ENCODE peak calls at places on chromosomes 11 and 22, in eight cellular contexts. J is RWPE2, P is pancreas, R is right atrium auricular region, W is A673, N is heart right ventricle, X is A549, U is mucosa of descending colon. G is an unnamed sample. For H3K9me3, the result is how much of the 10 kb centered on the place peaks cover.

GRCh38 chr11:99505319-99505718 is 484.6 kb downstream of the CNTN5 start:
- DNase-seq in J (no peak), P (no peak), R (no peak), W (no peak), N (no peak), X (no peak), U (no peak), G (no peak)

GRCh38 chr11:67455054-67455453 is at the start of gene CABP4:
- DNase-seq in J (no peak), P (no peak), R (no peak), W (no peak), N (no peak), X (no peak), U (no peak), G (no peak)

GRCh38 chr11:130144129-130144528 is 15.5 kb upstream of the ST14 start:
- DNase-seq in J (peak), P (no peak), R (no peak), W (no peak), N (no peak), X (no peak), U (no peak), G (peak)

GRCh38 chr22:25153961-25154685 is 45.5 kb upstream of the CRYBB3 start:
- DNase-seq in J (peak), P (peak), R (peak), W (peak), N (peak), X (no peak), U (peak), G (no peak)

GRCh38 chr11:106159846-106160245 is 82.4 kb downstream of the AASDHPPT start:
- DNase-seq in J (no peak), P (no peak), R (no peak), W (no peak), N (no peak), X (no peak), U (no peak), G (no peak)

GRCh38 chr11:7892751-7893356 is 38.2 kb downstream of the OR10A6 start:
- DNase-seq in J (no peak), P (no peak), R (no peak), W (peak), N (no peak), X (peak), U (no peak), G (no peak)

GRCh38 chr11:44550123-44550522 is 15.3 kb upstream of the CD82 start:
- DNase-seq in J (no peak), P (no peak), R (no peak), W (no peak), N (no peak), X (no peak), U (no peak), G (no peak)

GRCh38 chr11:66687831-66688281 is 10.2 kb upstream of the RBM4B start:
- DNase-seq in J (no peak), P (no peak), R (no peak), W (no peak), N (no peak), X (no peak), U (no peak), G (no peak)

GRCh38 chr22:45204751-45205623 is 35.7 kb downstream of the KIAA0930 start:
- DNase-seq in J (no peak), P (no peak), R (no peak), W (no peak), N (no peak), X (no peak), U (no peak), G (no peak)

GRCh38 chr11:99066609-99067008 is 45.9 kb downstream of the CNTN5 start:
- DNase-seq in J (no peak), P (no peak), R (no peak), W (peak), N (no peak), X (no peak), U (no peak), G (no peak)

GRCh38 chr11:121520243-121521144 is 67.7 kb upstream of the SORL1-AS1 start:
- DNase-seq in J (no peak), P (no peak), R (peak), W (no peak), N (no peak), X (no peak), U (no peak), G (no peak)

GRCh38 chr11:70912226-70912840 is 340.0 kb downstream of the SHANK2 start:
- DNase-seq in J (no peak), P (no peak), R (no peak), W (no peak), N (no peak), X (no peak), U (no peak), G (no peak)

GRCh38 chr22:42800731-42801536 is 56.1 kb downstream of the ARFGAP3 start:
- DNase-seq in J (no peak), P (no peak), R (no peak), W (no peak), N (no peak), X (no peak), U (no peak), G (no peak)

GRCh38 chr22:22866381-22867111 is 21.1 kb upstream of the IGLL5 start:
- DNase-seq in J (no peak), P (no peak), R (peak), W (no peak), N (no peak), X (no peak), U (no peak), G (no peak)

GRCh38 chr22:22871536-22872278 is 15.9 kb upstream of the IGLL5 start:
- DNase-seq in J (no peak), P (no peak), R (peak), W (no peak), N (no peak), X (no peak), U (no peak), G (no peak)

GRCh38 chr22:22872722-22873708 is 14.6 kb upstream of the IGLL5 start:
- DNase-seq in J (no peak), P (no peak), R (no peak), W (no peak), N (no peak), X (no peak), U (no peak), G (no peak)

GRCh38 chr22:22867996-22868715 is 19.5 kb upstream of the IGLL5 start:
- DNase-seq in J (no peak), P (no peak), R (peak), W (no peak), N (no peak), X (no peak), U (no peak), G (no peak)

GRCh38 chr22:22870577-22871398 is 16.8 kb upstream of the IGLL5 start:
- DNase-seq in J (no peak), P (no peak), R (no peak), W (no peak), N (no peak), X (no peak), U (no peak), G (no peak)
- TF ChIP-seq CTCF in J (no peak), P (no peak), R (no peak), W (peak), N (no peak), X (no peak), U (no peak), G (peak)

GRCh38 chr11:27696961-27697360 is 3.3 kb downstream of the BDNF start:
- DNase-seq in J (no peak), P (no peak), R (no peak), W (no peak), N (no peak), X (no peak), U (no peak), G (no peak)
- H3K4me3 ChIP-seq in J (no peak), P (no peak), R (no peak), W (no peak), N (no peak), X (peak), U (no peak), G (no peak)

GRCh38 chr22:47197735-47198500 is 435.5 kb downstream of the TBC1D22A start:
- DNase-seq in J (peak), P (no peak), R (peak), W (no peak), N (no peak), X (no peak), U (no peak), G (no peak)
- H3K9me3 ChIP-seq in J (under half), P (under half), R (under half), W (under half), N (under half), X (under half), U (under half), G (under half)

GRCh38 chr11:62464655-62465054 is 45.8 kb downstream of the SCGB1A1 start:
- DNase-seq in J (no peak), P (no peak), R (no peak), W (no peak), N (no peak), X (no peak), U (no peak), G (no peak)
- TF ChIP-seq CTCF in J (no peak), P (no peak), R (no peak), W (no peak), N (no peak), X (no peak), U (no peak), G (no peak)

DNA sequence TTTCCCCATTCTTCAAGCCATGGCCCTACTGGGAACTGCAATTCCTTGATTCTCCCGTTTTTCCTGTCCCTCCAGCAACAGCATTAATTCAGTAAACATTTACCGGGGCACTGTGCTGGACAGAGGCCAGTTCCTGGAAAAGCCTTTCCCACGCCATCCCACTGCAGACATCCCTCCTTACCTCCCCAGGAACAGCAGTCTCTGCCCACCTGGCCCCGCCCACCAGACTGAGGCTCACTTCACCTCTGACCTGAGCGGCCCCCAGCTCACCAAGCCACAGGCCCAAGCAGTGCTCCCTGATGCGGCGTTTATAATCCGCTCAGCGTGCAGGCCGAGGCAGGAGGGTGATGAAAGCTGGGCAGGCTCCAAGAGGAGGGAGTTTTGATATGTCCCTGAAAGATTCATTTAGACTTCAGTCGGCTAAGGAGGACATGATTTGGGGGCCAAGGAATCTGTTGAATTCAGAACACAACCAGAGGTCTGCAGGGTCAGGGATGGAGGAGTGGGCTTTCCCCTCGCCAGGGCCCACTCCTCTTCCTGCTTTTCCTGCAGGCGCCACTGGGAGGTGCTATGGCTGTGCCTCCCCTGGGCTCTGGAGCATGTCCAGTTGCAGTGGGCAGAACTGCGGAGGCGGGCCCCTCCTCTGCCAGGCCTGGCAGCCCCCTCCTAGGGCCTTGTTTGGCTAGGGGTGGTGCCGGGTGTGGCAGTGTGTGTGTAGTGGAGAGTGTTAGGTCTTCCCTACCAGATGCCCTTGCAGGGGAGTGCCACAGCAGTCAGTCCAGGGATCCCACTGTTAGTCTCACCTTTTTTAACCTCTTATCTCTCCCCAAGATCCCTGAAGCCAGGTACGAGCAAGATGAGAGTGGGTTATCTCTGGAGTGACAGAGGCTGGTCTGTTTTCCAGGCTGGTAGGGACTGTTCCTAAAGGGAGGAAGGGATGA is 1.4 kb upstream of the TAGLN start:
- DNase-seq in J (no peak), P (peak), R (no peak), W (no peak), N (no peak), X (no peak), U (no peak), G (peak)
- H3K4me3 ChIP-seq in J (no peak), P (no peak), R (peak), W (no peak), N (no peak), X (no peak), U (no peak), G (no peak)

GRCh38 chr22:49305966-49306631 is 521.6 kb downstream of the BRD1 start:
- DNase-seq in J (no peak), P (no peak), R (peak), W (no peak), N (no peak), X (no peak), U (no peak), G (no peak)
- H3K9me3 ChIP-seq in J (under half), P (under half), R (under half), W (under half), N (under half), X (under half), U (under half), G (under half)

G was measured in Caco-2.